ENCODE peak calls at places on chromosomes 5 and 9, in seven cellular contexts. One of them, this sample, is unnamed.

GRCh38 chr9:94145640-94146039 is 61.4 kb downstream of the PTPDC1 start:
- DNase-seq in brain microvascular endothelial cell: no peak
- DNase-seq in fibroblast of the aortic adventitia: no peak
- DNase-seq in left ventricle myocardium inferior: no peak
- DNase-seq in IMR-90: no peak
- DNase-seq in H9: no peak
- DNase-seq in WTC11: no peak
- DNase-seq in this sample: no peak

GRCh38 chr5:31469886-31470285 is 62.0 kb downstream of the DROSHA start:
- DNase-seq in brain microvascular endothelial cell: no peak
- DNase-seq in fibroblast of the aortic adventitia: no peak
- DNase-seq in left ventricle myocardium inferior: no peak
- DNase-seq in IMR-90: peak; percentile 40
- DNase-seq in H9: no peak
- DNase-seq in WTC11: no peak
- DNase-seq in this sample: no peak

GRCh38 chr9:132135456-132135855 is 26.4 kb upstream of the NTNG2 start:
- DNase-seq in brain microvascular endothelial cell: no peak
- DNase-seq in fibroblast of the aortic adventitia: no peak
- DNase-seq in left ventricle myocardium inferior: no peak
- DNase-seq in IMR-90: no peak
- DNase-seq in H9: no peak
- DNase-seq in WTC11: no peak
- DNase-seq in this sample: no peak

GRCh38 chr5:94268226-94268625 is 350.2 kb downstream of the KIAA0825 start:
- DNase-seq in brain microvascular endothelial cell: no peak
- DNase-seq in fibroblast of the aortic adventitia: no peak
- DNase-seq in left ventricle myocardium inferior: no peak
- DNase-seq in IMR-90: no peak
- DNase-seq in H9: no peak
- DNase-seq in WTC11: no peak
- DNase-seq in this sample: no peak

GRCh38 chr5:96708600-96708999 is 46.4 kb downstream of the CAST start:
- DNase-seq in brain microvascular endothelial cell: no peak
- DNase-seq in fibroblast of the aortic adventitia: no peak
- DNase-seq in left ventricle myocardium inferior: no peak
- DNase-seq in IMR-90: no peak
- DNase-seq in H9: no peak
- DNase-seq in WTC11: no peak
- DNase-seq in this sample: no peak

GRCh38 chr9:18499987-18500386 is 26.0 kb downstream of the ADAMTSL1 start:
- DNase-seq in brain microvascular endothelial cell: peak; percentile 14
- DNase-seq in fibroblast of the aortic adventitia: peak; percentile 40
- DNase-seq in left ventricle myocardium inferior: no peak
- DNase-seq in IMR-90: no peak
- DNase-seq in H9: no peak
- DNase-seq in WTC11: no peak
- DNase-seq in this sample: no peak

GRCh38 chr9:116641292-116642059 is 45.6 kb upstream of the TRIM32 start:
- DNase-seq in brain microvascular endothelial cell: no peak
- DNase-seq in fibroblast of the aortic adventitia: peak; percentile 58
- DNase-seq in left ventricle myocardium inferior: no peak
- DNase-seq in IMR-90: no peak
- DNase-seq in H9: no peak
- DNase-seq in WTC11: no peak
- DNase-seq in this sample: no peak

GRCh38 chr5:159392881-159393280 is 62.6 kb upstream of the IL12B start:
- DNase-seq in brain microvascular endothelial cell: no peak
- DNase-seq in fibroblast of the aortic adventitia: no peak
- DNase-seq in left ventricle myocardium inferior: no peak
- DNase-seq in IMR-90: no peak
- DNase-seq in H9: no peak
- DNase-seq in WTC11: no peak
- DNase-seq in this sample: no peak

GRCh38 chr5:181184845-181185216 is 20.2 kb downstream of the TRIM7 start:
- DNase-seq in brain microvascular endothelial cell: no peak
- DNase-seq in fibroblast of the aortic adventitia: no peak
- DNase-seq in left ventricle myocardium inferior: no peak
- DNase-seq in IMR-90: no peak
- DNase-seq in H9: no peak
- DNase-seq in WTC11: no peak
- DNase-seq in this sample: no peak

GRCh38 chr5:152956943-152957613 is 533.4 kb upstream of the GRIA1 start:
- DNase-seq in brain microvascular endothelial cell: no peak
- DNase-seq in fibroblast of the aortic adventitia: no peak
- DNase-seq in left ventricle myocardium inferior: no peak
- DNase-seq in IMR-90: no peak
- DNase-seq in H9: no peak
- DNase-seq in WTC11: no peak
- DNase-seq in this sample: no peak

GRCh38 chr5:4976918-4977317 is 163.2 kb upstream of the ADAMTS16 start:
- DNase-seq in brain microvascular endothelial cell: no peak
- DNase-seq in fibroblast of the aortic adventitia: peak; percentile 20
- DNase-seq in left ventricle myocardium inferior: no peak
- DNase-seq in IMR-90: no peak
- DNase-seq in H9: no peak
- DNase-seq in WTC11: no peak
- DNase-seq in this sample: no peak

GRCh38 chr9:13088734-13089427 is 190.6 kb downstream of the MPDZ start:
- DNase-seq in brain microvascular endothelial cell: peak; percentile 42
- DNase-seq in fibroblast of the aortic adventitia: peak; percentile 78
- DNase-seq in left ventricle myocardium inferior: no peak
- DNase-seq in IMR-90: peak; percentile 57
- DNase-seq in H9: peak; percentile 45
- DNase-seq in WTC11: peak; percentile 51
- DNase-seq in this sample: peak; percentile 16

GRCh38 chr9:16348531-16348930 is 521.9 kb downstream of the BNC2 start:
- DNase-seq in brain microvascular endothelial cell: no peak
- DNase-seq in fibroblast of the aortic adventitia: peak; percentile 32
- DNase-seq in left ventricle myocardium inferior: no peak
- DNase-seq in IMR-90: no peak
- DNase-seq in H9: no peak
- DNase-seq in WTC11: no peak
- DNase-seq in this sample: no peak

GRCh38 chr5:66854429-66854828 is 258.2 kb downstream of the MAST4 start:
- DNase-seq in brain microvascular endothelial cell: no peak
- DNase-seq in fibroblast of the aortic adventitia: no peak
- DNase-seq in left ventricle myocardium inferior: no peak
- DNase-seq in IMR-90: no peak
- DNase-seq in H9: no peak
- DNase-seq in WTC11: no peak
- DNase-seq in this sample: no peak

GRCh38 chr5:157289164-157289819 is 23.4 kb downstream of the CYFIP2 start:
- DNase-seq in brain microvascular endothelial cell: no peak
- DNase-seq in fibroblast of the aortic adventitia: no peak
- DNase-seq in left ventricle myocardium inferior: no peak
- DNase-seq in IMR-90: no peak
- DNase-seq in H9: no peak
- DNase-seq in WTC11: no peak
- DNase-seq in this sample: no peak

GRCh38 chr5:107557051-107557658 is 113.6 kb downstream of the EFNA5 start:
- DNase-seq in brain microvascular endothelial cell: peak; percentile 18
- DNase-seq in fibroblast of the aortic adventitia: no peak
- DNase-seq in left ventricle myocardium inferior: peak; percentile 55
- DNase-seq in IMR-90: no peak
- DNase-seq in H9: peak; percentile 71
- DNase-seq in WTC11: peak; percentile 58
- DNase-seq in this sample: peak; percentile 92

GRCh38 chr5:135085936-135086235 is 51.9 kb upstream of the PITX1 start:
- DNase-seq in brain microvascular endothelial cell: no peak
- DNase-seq in fibroblast of the aortic adventitia: no peak
- DNase-seq in left ventricle myocardium inferior: no peak
- DNase-seq in IMR-90: no peak
- DNase-seq in H9: no peak
- DNase-seq in WTC11: no peak
- DNase-seq in this sample: no peak

GRCh38 chr9:77851862-77852602 is 179.6 kb downstream of the GNAQ start:
- DNase-seq in brain microvascular endothelial cell: no peak
- DNase-seq in fibroblast of the aortic adventitia: peak; percentile 48
- DNase-seq in left ventricle myocardium inferior: no peak
- DNase-seq in IMR-90: no peak
- DNase-seq in H9: no peak
- DNase-seq in WTC11: no peak
- DNase-seq in this sample: no peak

GRCh38 chr5:172837640-172838039 is 3.6 kb downstream of the ERGIC1 start:
- DNase-seq in brain microvascular endothelial cell: no peak
- DNase-seq in fibroblast of the aortic adventitia: no peak
- DNase-seq in left ventricle myocardium inferior: no peak
- DNase-seq in IMR-90: no peak
- DNase-seq in H9: no peak
- DNase-seq in WTC11: no peak
- DNase-seq in this sample: peak; percentile 73

GRCh38 chr9:38195737-38196161 is 126.7 kb upstream of the SHB start:
- DNase-seq in brain microvascular endothelial cell: no peak
- DNase-seq in fibroblast of the aortic adventitia: no peak
- DNase-seq in left ventricle myocardium inferior: no peak
- DNase-seq in IMR-90: no peak
- DNase-seq in H9: no peak
- DNase-seq in WTC11: no peak
- DNase-seq in this sample: no peak

GRCh38 chr9:113993838-113994540 is 84.1 kb downstream of the AMBP start:
- DNase-seq in brain microvascular endothelial cell: peak; percentile 49
- DNase-seq in fibroblast of the aortic adventitia: peak; percentile 93
- DNase-seq in left ventricle myocardium inferior: peak; percentile 87
- DNase-seq in IMR-90: peak; percentile 67
- DNase-seq in H9: no peak
- DNase-seq in WTC11: no peak
- DNase-seq in this sample: no peak

GRCh38 chr5:77882670-77883257 is 106.6 kb upstream of the TBCA start:
- DNase-seq in brain microvascular endothelial cell: peak; percentile 84
- DNase-seq in fibroblast of the aortic adventitia: peak; percentile 66
- DNase-seq in left ventricle myocardium inferior: no peak
- DNase-seq in IMR-90: peak; percentile 92
- DNase-seq in H9: no peak
- DNase-seq in WTC11: no peak
- DNase-seq in this sample: no peak

GRCh38 chr5:69225859-69226258 is 8.8 kb upstream of the CDK7 start:
- DNase-seq in brain microvascular endothelial cell: no peak
- DNase-seq in fibroblast of the aortic adventitia: no peak
- DNase-seq in left ventricle myocardium inferior: no peak
- DNase-seq in IMR-90: no peak
- DNase-seq in H9: no peak
- DNase-seq in WTC11: no peak
- DNase-seq in this sample: no peak

GRCh38 chr5:149062371-149063016 is 368 bp downstream of the SH3TC2 start:
- DNase-seq in brain microvascular endothelial cell: peak; percentile 77
- DNase-seq in fibroblast of the aortic adventitia: peak; percentile 82
- DNase-seq in left ventricle myocardium inferior: no peak
- DNase-seq in IMR-90: peak; percentile 88
- DNase-seq in H9: no peak
- DNase-seq in WTC11: no peak
- DNase-seq in this sample: peak; percentile 79

GRCh38 chr5:95823738-95824609 is 1.4 kb upstream of the GLRX start:
- DNase-seq in brain microvascular endothelial cell: peak; percentile 91
- DNase-seq in fibroblast of the aortic adventitia: peak; percentile 92
- DNase-seq in left ventricle myocardium inferior: peak; percentile 50
- DNase-seq in IMR-90: peak; percentile 97
- DNase-seq in H9: peak; percentile 45
- DNase-seq in WTC11: no peak
- DNase-seq in this sample: peak; percentile 57

GRCh38 chr5:101012880-101013279 is 109.8 kb upstream of the ST8SIA4 start:
- DNase-seq in brain microvascular endothelial cell: no peak
- DNase-seq in fibroblast of the aortic adventitia: no peak
- DNase-seq in left ventricle myocardium inferior: no peak
- DNase-seq in IMR-90: no peak
- DNase-seq in H9: no peak
- DNase-seq in WTC11: no peak
- DNase-seq in this sample: no peak

GRCh38 chr5:136802382-136802781 is 437.0 kb upstream of the TRPC7 start:
- DNase-seq in brain microvascular endothelial cell: no peak
- DNase-seq in fibroblast of the aortic adventitia: peak; percentile 68
- DNase-seq in left ventricle myocardium inferior: no peak
- DNase-seq in IMR-90: peak; percentile 5
- DNase-seq in H9: no peak
- DNase-seq in WTC11: no peak
- DNase-seq in this sample: peak; percentile 44

GRCh38 chr5:32283539-32284377 is 29.0 kb downstream of the MTMR12 start:
- DNase-seq in brain microvascular endothelial cell: peak; percentile 40
- DNase-seq in fibroblast of the aortic adventitia: peak; percentile 60
- DNase-seq in left ventricle myocardium inferior: no peak
- DNase-seq in IMR-90: peak; percentile 68
- DNase-seq in H9: no peak
- DNase-seq in WTC11: no peak
- DNase-seq in this sample: no peak

GRCh38 chr5:54743997-54744788 is 226.6 kb downstream of the SNX18 start:
- DNase-seq in brain microvascular endothelial cell: peak; percentile 91
- DNase-seq in fibroblast of the aortic adventitia: peak; percentile 97
- DNase-seq in left ventricle myocardium inferior: no peak
- DNase-seq in IMR-90: peak; percentile 99
- DNase-seq in H9: no peak
- DNase-seq in WTC11: no peak
- DNase-seq in this sample: peak; percentile 32

DNA sequence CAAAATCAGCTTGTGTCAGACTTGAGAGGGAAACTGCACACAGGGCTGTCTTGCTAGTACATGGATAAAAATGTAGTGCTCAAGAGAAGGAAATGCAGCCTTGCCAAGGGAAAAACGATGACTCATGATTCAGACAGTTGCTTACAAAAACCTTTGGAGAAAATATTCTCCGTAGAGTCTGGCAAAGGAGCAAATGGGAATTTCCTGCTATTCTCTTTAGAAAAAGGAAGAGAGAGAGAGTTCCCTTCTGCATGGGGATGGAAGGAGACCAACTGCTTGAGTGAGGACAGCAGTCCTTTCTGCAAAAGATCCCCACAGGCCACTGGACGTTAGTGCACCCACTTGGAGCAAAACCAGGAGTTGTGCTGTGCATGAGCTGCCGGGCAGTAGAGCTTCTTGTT is 7.6 kb downstream of the IFNB1 start:
- DNase-seq in brain microvascular endothelial cell: peak; percentile 94
- DNase-seq in fibroblast of the aortic adventitia: peak; percentile 99
- DNase-seq in left ventricle myocardium inferior: no peak
- DNase-seq in IMR-90: peak; percentile 98
- DNase-seq in H9: peak; percentile 41
- DNase-seq in WTC11: peak; percentile 32
- DNase-seq in this sample: peak; percentile 6
- TF ChIP-seq CTCF in brain microvascular endothelial cell: peak; percentile 55
- TF ChIP-seq CTCF in fibroblast of the aortic adventitia: peak; percentile 52
- TF ChIP-seq CTCF in left ventricle myocardium inferior: peak; percentile 56
- TF ChIP-seq CTCF in IMR-90: peak; percentile 14
- TF ChIP-seq CTCF in H9: peak; percentile 36
- TF ChIP-seq CTCF in WTC11: no peak
- TF ChIP-seq CTCF in this sample: no peak

GRCh38 chr5:129096382-129096991 is 1.9 kb downstream of the ISOC1 start:
- DNase-seq in brain microvascular endothelial cell: no peak
- DNase-seq in fibroblast of the aortic adventitia: no peak
- DNase-seq in left ventricle myocardium inferior: no peak
- DNase-seq in IMR-90: no peak
- DNase-seq in H9: no peak
- DNase-seq in WTC11: no peak
- DNase-seq in this sample: no peak
- TF ChIP-seq CTCF in brain microvascular endothelial cell: no peak
- TF ChIP-seq CTCF in fibroblast of the aortic adventitia: peak; percentile 4
- TF ChIP-seq CTCF in left ventricle myocardium inferior: no peak
- TF ChIP-seq CTCF in IMR-90: no peak
- TF ChIP-seq CTCF in H9: peak; percentile 38
- TF ChIP-seq CTCF in WTC11: no peak
- TF ChIP-seq CTCF in this sample: no peak

GRCh38 chr9:84808416-84808815 is 138.9 kb downstream of the NTRK2 start:
- DNase-seq in brain microvascular endothelial cell: no peak
- DNase-seq in fibroblast of the aortic adventitia: no peak
- DNase-seq in left ventricle myocardium inferior: no peak
- DNase-seq in IMR-90: no peak
- DNase-seq in H9: no peak
- DNase-seq in WTC11: no peak
- DNase-seq in this sample: no peak
- TF ChIP-seq CTCF in brain microvascular endothelial cell: no peak
- TF ChIP-seq CTCF in fibroblast of the aortic adventitia: no peak
- TF ChIP-seq CTCF in left ventricle myocardium inferior: no peak
- TF ChIP-seq CTCF in IMR-90: no peak
- TF ChIP-seq CTCF in H9: no peak
- TF ChIP-seq CTCF in WTC11: no peak
- TF ChIP-seq CTCF in this sample: no peak

GRCh38 chr5:176405656-176406435 is 10.5 kb downstream of the CLTB start:
- DNase-seq in brain microvascular endothelial cell: no peak
- DNase-seq in fibroblast of the aortic adventitia: no peak
- DNase-seq in left ventricle myocardium inferior: no peak
- DNase-seq in IMR-90: no peak
- DNase-seq in H9: peak; percentile 76
- DNase-seq in WTC11: peak; percentile 54
- DNase-seq in this sample: no peak
- TF ChIP-seq CTCF in brain microvascular endothelial cell: peak; percentile 30
- TF ChIP-seq CTCF in fibroblast of the aortic adventitia: no peak
- TF ChIP-seq CTCF in left ventricle myocardium inferior: no peak
- TF ChIP-seq CTCF in IMR-90: no peak
- TF ChIP-seq CTCF in H9: peak; percentile 72
- TF ChIP-seq CTCF in WTC11: no peak
- TF ChIP-seq CTCF in this sample: no peak

This sample was measured in Calu3.